ENCODE peak calls at places on chromosome 1, in ten cellular contexts. V is AG04450, K is AG09319, M is neural progenitor cell, D is left ventricle myocardium inferior, I is colonic mucosa, Q is right lobe of liver, J is hepatocyte, Y is tibial artery, R is uterus. U is an unnamed sample.

GRCh38 chr1:25927541-25928265 is 21.5 kb upstream of the STMN1 start:
- DNase-seq in K (no peak), M (peak), V (no peak), D (no peak), Y (no peak), I (no peak), J (no peak), Q (no peak), R (no peak), U (no peak)

GRCh38 chr1:211328084-211328694 is 1.6 kb downstream of the TRAF5 start:
- DNase-seq in D (no peak), J (no peak), K (no peak), M (no peak), I (no peak), R (no peak), Q (no peak), V (no peak), Y (no peak), U (no peak)

GRCh38 chr1:185244015-185244747 is 72.9 kb downstream of the IVNS1ABP start:
- DNase-seq in I (no peak), M (no peak), K (no peak), V (peak), J (no peak), D (no peak), R (no peak), Y (no peak), Q (no peak), U (peak)

GRCh38 chr1:50080904-50081586 is 27.7 kb upstream of the ELAVL4 start:
- DNase-seq in I (peak), K (no peak), V (no peak), Q (no peak), R (no peak), J (no peak), M (no peak), Y (no peak), D (no peak), U (no peak)

GRCh38 chr1:236516929-236517704 is 6.7 kb upstream of the LGALS8 start:
- DNase-seq in Q (no peak), K (peak), I (peak), M (no peak), J (peak), V (peak), R (no peak), D (no peak), Y (no peak), U (peak)

GRCh38 chr1:183277821-183278735 is 92.0 kb downstream of the LAMC2 start:
- DNase-seq in V (no peak), Y (no peak), Q (no peak), M (no peak), D (no peak), K (no peak), J (no peak), R (no peak), I (no peak), U (no peak)

GRCh38 chr1:240169188-240169587 is 77.5 kb downstream of the FMN2 start:
- DNase-seq in Y (no peak), J (no peak), Q (no peak), D (no peak), M (peak), R (no peak), V (no peak), I (no peak), K (no peak), U (peak)

GRCh38 chr1:31587720-31588423 is 11.6 kb downstream of the TINAGL1 start:
- DNase-seq in Q (no peak), I (peak), Y (peak), D (peak), V (no peak), R (peak), M (peak), K (no peak), J (peak), U (no peak)

GRCh38 chr1:24643362-24644346 is 552 bp downstream of the SRRM1 start:
- DNase-seq in J (peak), D (no peak), Y (no peak), I (peak), K (no peak), R (peak), V (no peak), M (peak), Q (peak), U (no peak)

GRCh38 chr1:24795236-24795635 is 50.0 kb downstream of the CLIC4 start:
- DNase-seq in Y (no peak), M (no peak), I (no peak), V (no peak), K (no peak), D (no peak), R (no peak), J (no peak), Q (no peak), U (no peak)

GRCh38 chr1:36910281-36910725 is 124.0 kb downstream of the GRIK3 start:
- DNase-seq in I (no peak), V (no peak), D (no peak), Y (no peak), K (no peak), M (peak), Q (no peak), R (no peak), J (no peak), U (no peak)

GRCh38 chr1:206744683-206745082 is 25.9 kb upstream of the IL19 start:
- DNase-seq in Q (no peak), Y (no peak), R (no peak), V (no peak), M (no peak), K (no peak), I (no peak), D (no peak), J (no peak), U (no peak)

GRCh38 chr1:161905269-161905884 is 118.3 kb downstream of the OLFML2B start:
- DNase-seq in I (no peak), D (no peak), R (no peak), J (peak), V (no peak), Q (no peak), K (no peak), M (peak), Y (no peak), U (no peak)

GRCh38 chr1:155989242-155989991 is 11.1 kb upstream of the ARHGEF2 start:
- DNase-seq in Y (peak), I (peak), D (peak), J (peak), R (peak), V (no peak), Q (peak), K (no peak), M (peak), U (no peak)

GRCh38 chr1:25644962-25645361 is 28.4 kb downstream of the MAN1C1 start:
- DNase-seq in V (no peak), J (no peak), Q (no peak), K (no peak), R (no peak), D (no peak), Y (no peak), I (no peak), M (no peak), U (no peak)

GRCh38 chr1:88175631-88176226 is 508.3 kb upstream of the PKN2 start:
- DNase-seq in M (no peak), I (peak), R (no peak), Q (peak), Y (no peak), V (no peak), K (no peak), D (no peak), J (peak), U (peak)

GRCh38 chr1:154407021-154407865 is 2.1 kb downstream of the IL6R start:
- DNase-seq in V (no peak), Q (no peak), D (no peak), I (peak), J (no peak), K (no peak), R (no peak), Y (peak), M (no peak), U (no peak)

GRCh38 chr1:154404984-154405761 is at the start of gene IL6R:
- DNase-seq in D (peak), J (peak), Y (peak), R (peak), K (peak), I (peak), M (peak), V (peak), Q (peak), U (peak)

GRCh38 chr1:154404511-154404931 is 622 bp upstream of the IL6R start:
- DNase-seq in I (peak), Q (no peak), R (no peak), M (no peak), K (no peak), D (no peak), J (no peak), V (no peak), Y (peak), U (no peak)

GRCh38 chr1:154406572-154406879 is 1.4 kb downstream of the IL6R start:
- DNase-seq in Y (no peak), D (no peak), J (no peak), M (no peak), Q (no peak), R (no peak), K (no peak), I (no peak), V (no peak), U (no peak)

DNA sequence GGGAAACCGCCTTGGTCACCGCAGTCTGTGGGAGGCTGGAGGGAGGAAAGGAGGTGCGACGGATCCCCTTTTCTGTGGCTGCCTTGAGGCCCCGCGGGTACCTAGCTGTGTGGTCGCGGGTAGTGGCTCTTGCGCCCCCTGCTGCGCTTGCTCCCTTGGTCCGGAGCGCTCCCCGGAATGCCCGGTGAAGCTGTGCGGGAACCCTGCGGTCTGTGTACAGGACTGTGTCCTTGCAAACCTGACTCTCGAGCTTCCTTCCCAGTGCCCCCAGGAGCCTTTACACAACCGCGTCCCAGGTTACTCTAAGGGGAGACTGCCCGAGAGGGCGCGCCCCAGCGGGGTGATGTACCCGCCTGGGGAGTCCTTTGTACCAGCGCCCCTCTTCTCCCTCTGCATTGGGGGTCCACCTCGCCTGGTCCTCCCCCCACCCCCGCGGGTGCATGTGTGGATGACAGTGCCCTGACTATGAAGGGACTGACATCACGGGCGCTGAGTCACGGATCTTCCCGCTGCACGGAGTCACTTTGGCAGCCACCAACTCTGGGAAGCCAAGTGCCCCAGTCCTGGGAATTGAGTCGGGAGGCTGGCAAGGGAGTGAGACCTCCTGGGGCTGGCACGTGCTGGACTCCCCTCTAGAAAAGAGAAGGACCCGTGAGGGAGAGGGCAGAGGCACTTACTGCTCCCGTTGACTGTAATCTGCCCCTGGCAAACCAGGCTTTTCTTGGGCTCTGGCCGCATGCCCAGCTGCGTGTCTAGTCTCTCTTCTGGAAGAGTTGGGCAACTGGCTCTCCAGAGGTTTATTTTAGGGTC is 824 bp downstream of the IL6R start:
- DNase-seq in K (peak), V (no peak), M (peak), D (peak), Y (peak), Q (peak), I (peak), J (peak), R (peak), U (no peak)
- TF ChIP-seq CTCF in K (peak), V (peak), M (no peak), D (peak), Y (peak), Q (peak), I (no peak), J (peak), R (peak), U (no peak)

GRCh38 chr1:66711420-66711819 is 40.8 kb upstream of the DYNLT5 start:
- DNase-seq in Y (no peak), M (peak), V (no peak), D (no peak), R (no peak), I (no peak), Q (no peak), J (no peak), K (no peak), U (no peak)
- TF ChIP-seq CTCF in Y (no peak), M (peak), V (no peak), D (peak), R (no peak), I (no peak), Q (no peak), J (peak), K (peak), U (peak)

DNA sequence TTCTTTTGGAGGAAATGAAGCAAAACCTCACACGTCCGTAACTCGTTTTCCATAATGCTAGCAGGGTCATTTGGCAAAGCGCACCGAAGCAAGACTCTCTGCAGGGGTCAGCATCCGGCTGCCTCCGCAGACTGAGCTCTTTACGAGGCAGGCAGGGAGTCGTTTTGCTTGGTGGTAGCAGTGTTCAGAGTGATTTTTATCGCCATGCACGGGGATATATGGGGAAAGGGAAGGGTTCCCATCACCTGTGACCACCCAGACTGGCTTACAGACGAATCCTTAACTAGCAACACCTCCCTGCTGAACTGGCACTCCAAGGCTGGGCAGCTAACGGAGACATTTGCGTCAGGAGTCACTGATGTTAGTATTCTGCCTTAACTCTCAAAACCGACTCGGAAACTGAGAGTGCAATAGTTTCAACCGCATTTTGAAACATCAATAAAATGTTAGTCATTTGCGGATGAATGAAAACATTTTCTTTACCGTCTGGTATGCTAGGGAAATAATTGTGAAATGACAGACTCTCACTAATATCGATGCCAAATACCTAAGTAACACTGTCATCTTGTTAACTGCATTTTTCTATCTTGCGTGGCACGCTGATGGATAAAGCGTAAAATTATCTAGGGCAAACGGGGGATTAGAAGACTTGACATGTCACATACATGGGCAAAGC is 2.2 kb upstream of the NEGR1 start:
- DNase-seq in J (peak), K (peak), R (peak), I (peak), D (peak), M (peak), Q (no peak), Y (peak), V (peak), U (peak)
- TF ChIP-seq CTCF in J (peak), K (peak), R (no peak), I (no peak), D (no peak), M (peak), Q (no peak), Y (no peak), V (peak), U (no peak)

GRCh38 chr1:225876900-225877510 is 5.2 kb downstream of the TMEM63A start:
- DNase-seq in K (no peak), V (no peak), M (no peak), Q (no peak), R (no peak), J (no peak), I (no peak), Y (no peak), D (no peak), U (no peak)

GRCh38 chr1:225875044-225875822 is 6.9 kb downstream of the TMEM63A start:
- DNase-seq in K (no peak), Q (no peak), Y (no peak), I (peak), V (no peak), D (no peak), J (peak), R (no peak), M (no peak), U (no peak)

GRCh38 chr1:225878282-225878681 is 3.9 kb downstream of the TMEM63A start:
- DNase-seq in J (no peak), Y (no peak), D (no peak), K (no peak), I (peak), V (no peak), R (no peak), Q (no peak), M (no peak), U (no peak)

GRCh38 chr1:225879521-225880209 is 2.5 kb downstream of the TMEM63A start:
- DNase-seq in M (no peak), Y (no peak), Q (no peak), R (no peak), D (no peak), I (peak), J (peak), V (no peak), K (no peak), U (no peak)

GRCh38 chr1:225877570-225877969 is 4.6 kb downstream of the TMEM63A start:
- DNase-seq in D (peak), Y (peak), I (peak), J (peak), V (no peak), M (peak), Q (peak), K (peak), R (peak), U (no peak)
- TF ChIP-seq CTCF in D (peak), Y (peak), I (peak), J (peak), V (peak), M (peak), Q (peak), K (peak), R (peak), U (peak)

U was measured in astrocyte of the cerebellum.